ENCODE peak calls at places on chromosome 4, in five cellular contexts. U is HCT116, P is A549, I is GM12878, D is H1. S is an unnamed sample.

GRCh38 chr4:48315728-48316630 is 25.4 kb upstream of the SLAIN2 start:
- DNase-seq in I (no peak), P (peak), U (peak), D (no peak), S (peak)

GRCh38 chr4:73911746-73912145 is 42.6 kb downstream of the CXCL1 start:
- DNase-seq in U (no peak), D (no peak), P (no peak), I (no peak), S (peak)

GRCh38 chr4:69470561-69470960 is 25.1 kb downstream of the UGT2B4 start:
- DNase-seq in P (peak), I (no peak), U (no peak), D (no peak), S (no peak)

GRCh38 chr4:188403272-188403671 is 264.0 kb downstream of the TRIML1 start:
- DNase-seq in I (no peak), U (no peak), D (no peak), P (no peak), S (no peak)

GRCh38 chr4:149910177-149910576 is 94.5 kb upstream of the IQCM start:
- DNase-seq in D (no peak), I (no peak), P (no peak), U (no peak), S (no peak)

GRCh38 chr4:22372958-22373357 is 142.9 kb downstream of the ADGRA3 start:
- DNase-seq in D (no peak), P (no peak), U (no peak), I (no peak), S (no peak)

GRCh38 chr4:1178300-1179088 is 6.1 kb upstream of the SPON2 start:
- DNase-seq in D (no peak), P (no peak), U (no peak), I (no peak), S (no peak)

GRCh38 chr4:118224239-118224829 is 128.5 kb downstream of the PRSS12 start:
- DNase-seq in P (peak), D (no peak), U (peak), I (no peak), S (peak)

GRCh38 chr4:83329521-83330105 is 5.0 kb downstream of the HPSE start:
- DNase-seq in D (no peak), P (no peak), U (no peak), I (no peak), S (peak)

GRCh38 chr4:13612569-13612968 is 15.0 kb downstream of the BOD1L1 start:
- DNase-seq in I (no peak), D (no peak), U (no peak), P (no peak), S (no peak)

GRCh38 chr4:108426493-108426892 is 193.9 kb upstream of the RPL34 start:
- DNase-seq in U (no peak), D (no peak), I (no peak), P (no peak), S (no peak)

GRCh38 chr4:129342820-129343219 is 246.9 kb downstream of the C4orf33 start:
- DNase-seq in I (no peak), P (no peak), U (no peak), D (no peak), S (peak)

GRCh38 chr4:23763559-23763958 is 126.3 kb downstream of the PPARGC1A start:
- DNase-seq in I (no peak), U (no peak), P (no peak), D (no peak), S (no peak)

GRCh38 chr4:183017962-183018361 is 81.1 kb upstream of the WWC2 start:
- DNase-seq in P (no peak), U (no peak), I (no peak), D (no peak), S (no peak)

DNA sequence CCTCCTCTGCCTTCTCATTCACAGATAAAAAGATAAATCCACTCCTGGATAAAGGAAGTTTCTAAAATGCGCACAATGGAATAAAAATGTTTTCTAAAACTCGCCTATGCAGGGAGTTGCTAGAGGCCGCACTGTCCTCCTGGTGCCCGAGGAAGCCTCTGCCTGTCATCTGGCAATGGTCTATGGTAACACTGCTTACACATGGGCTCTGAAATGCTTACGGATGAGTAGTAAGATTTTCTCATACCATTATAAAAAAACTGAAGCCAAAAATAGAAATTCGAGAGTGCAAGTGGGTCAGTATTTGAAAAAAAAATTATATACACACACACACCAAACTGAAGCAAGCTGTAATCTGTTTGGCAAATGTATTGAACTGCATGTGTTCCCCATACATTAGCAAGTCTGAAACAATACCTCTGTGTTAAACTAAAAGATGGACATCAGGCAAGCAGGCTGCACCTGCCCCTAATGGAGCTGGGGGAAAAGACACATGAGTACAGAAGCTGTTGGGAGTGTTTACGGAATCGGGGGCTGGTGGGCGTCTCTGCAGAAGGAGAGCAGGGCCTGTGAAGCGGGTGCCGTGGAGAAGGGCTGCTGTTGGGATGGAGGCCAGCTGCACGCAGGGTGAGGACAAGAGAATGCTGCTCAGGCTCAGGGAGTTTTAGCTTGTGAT is 103.3 kb upstream of the FAT1 start:
- DNase-seq in I (no peak), P (no peak), D (no peak), U (no peak), S (no peak)
- TF ChIP-seq MAX in I (no peak), P (no peak), D (no peak), U (no peak), S (no peak)

GRCh38 chr4:119725688-119726330 is 97.2 kb upstream of the PDE5A start:
- DNase-seq in I (no peak), D (peak), P (no peak), U (no peak), S (no peak)

GRCh38 chr4:119728692-119729593 is 100.3 kb upstream of the PDE5A start:
- DNase-seq in P (no peak), U (no peak), I (no peak), D (no peak), S (no peak)

GRCh38 chr4:119728185-119728584 is 99.6 kb upstream of the PDE5A start:
- DNase-seq in I (no peak), D (no peak), U (no peak), P (no peak), S (no peak)

GRCh38 chr4:119725011-119725410 is 96.4 kb upstream of the PDE5A start:
- DNase-seq in U (no peak), I (no peak), P (no peak), D (no peak), S (no peak)

DNA sequence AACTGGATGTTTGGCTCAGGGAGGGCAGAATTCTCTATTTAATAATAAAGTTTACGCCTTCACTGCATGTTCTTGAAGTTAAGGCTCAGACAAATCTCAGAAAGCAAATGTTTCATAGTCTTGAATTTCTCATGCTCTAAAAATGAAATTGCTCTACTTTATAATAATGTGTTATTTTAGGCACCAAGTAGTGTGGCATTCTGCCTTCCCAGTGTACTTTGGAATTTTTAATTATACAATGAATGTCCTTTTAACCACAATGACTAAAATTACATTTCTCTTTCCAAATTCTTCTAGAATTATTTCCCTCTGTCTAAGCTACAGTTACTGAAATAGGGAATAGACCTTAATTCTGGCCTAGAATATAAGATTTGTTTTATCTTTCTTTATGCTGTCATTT is 97.9 kb upstream of the PDE5A start:
- DNase-seq in D (no peak), U (no peak), P (no peak), I (no peak), S (no peak)
- H3K27ac ChIP-seq in D (no peak), U (no peak), P (no peak), I (no peak), S (no peak)

GRCh38 chr4:146255463-146255862 is 41.1 kb downstream of the REELD1 start:
- DNase-seq in D (no peak), P (no peak), U (no peak), I (no peak), S (no peak)
- TF ChIP-seq MAX in D (no peak), P (no peak), U (no peak), I (no peak), S (no peak)

GRCh38 chr4:86847576-86847975 is 1.6 kb downstream of the SLC10A6 start:
- DNase-seq in D (no peak), P (no peak), U (no peak), I (no peak), S (no peak)

GRCh38 chr4:86848732-86849617 is at the start of gene SLC10A6:
- DNase-seq in I (no peak), P (no peak), U (no peak), D (no peak), S (peak)

GRCh38 chr4:86845593-86845992 is 3.6 kb downstream of the SLC10A6 start:
- DNase-seq in D (no peak), I (no peak), P (no peak), U (no peak), S (peak)

GRCh38 chr4:86846921-86847320 is 2.3 kb downstream of the SLC10A6 start:
- DNase-seq in I (no peak), U (no peak), D (no peak), P (no peak), S (peak)

DNA sequence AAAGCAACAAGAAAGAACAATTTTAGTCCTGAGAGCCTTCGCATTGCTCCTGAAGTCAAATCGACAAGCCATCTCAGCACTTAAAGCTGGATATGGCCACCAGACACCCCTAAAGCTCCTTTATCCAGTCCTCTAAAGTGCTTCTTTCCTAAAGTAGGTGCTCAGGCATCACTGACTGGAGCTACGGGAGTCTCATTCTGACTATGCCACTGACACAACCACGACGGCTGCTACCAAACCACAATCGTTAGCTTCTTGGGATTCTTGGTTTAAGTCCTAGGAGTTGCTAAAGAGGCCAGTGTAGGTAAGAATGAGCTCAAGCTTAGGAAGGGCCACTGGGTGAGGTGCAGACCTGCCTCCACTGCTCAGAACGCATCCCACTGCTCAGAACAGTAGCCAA is 1.0 kb downstream of the SLC10A6 start:
- DNase-seq in D (no peak), P (no peak), I (no peak), U (no peak), S (no peak)
- H3K27ac ChIP-seq in D (no peak), P (no peak), I (no peak), U (no peak), S (no peak)

GRCh38 chr4:148854203-148854602 is 412.0 kb upstream of the NR3C2 start:
- DNase-seq in U (no peak), I (no peak), P (no peak), D (no peak), S (no peak)

GRCh38 chr4:148852092-148852699 is 410.0 kb upstream of the NR3C2 start:
- DNase-seq in D (no peak), U (no peak), P (no peak), I (no peak), S (peak)

GRCh38 chr4:148849581-148849980 is 407.4 kb upstream of the NR3C2 start:
- DNase-seq in D (no peak), P (no peak), I (no peak), U (no peak), S (no peak)

GRCh38 chr4:148847544-148847943 is 405.3 kb upstream of the NR3C2 start:
- DNase-seq in D (no peak), I (no peak), P (no peak), U (no peak), S (no peak)

GRCh38 chr4:148850257-148850995 is 408.2 kb upstream of the NR3C2 start:
- DNase-seq in D (no peak), P (no peak), U (no peak), I (no peak), S (no peak)
- TF ChIP-seq MAX in D (no peak), P (no peak), U (no peak), I (no peak), S (no peak)

GRCh38 chr4:104063341-104063740 is 343.6 kb upstream of the TACR3 start:
- DNase-seq in P (no peak), D (no peak), I (no peak), U (no peak), S (no peak)

GRCh38 chr4:104066533-104066932 is 346.7 kb upstream of the TACR3 start:
- DNase-seq in D (no peak), I (no peak), P (no peak), U (no peak), S (no peak)

DNA sequence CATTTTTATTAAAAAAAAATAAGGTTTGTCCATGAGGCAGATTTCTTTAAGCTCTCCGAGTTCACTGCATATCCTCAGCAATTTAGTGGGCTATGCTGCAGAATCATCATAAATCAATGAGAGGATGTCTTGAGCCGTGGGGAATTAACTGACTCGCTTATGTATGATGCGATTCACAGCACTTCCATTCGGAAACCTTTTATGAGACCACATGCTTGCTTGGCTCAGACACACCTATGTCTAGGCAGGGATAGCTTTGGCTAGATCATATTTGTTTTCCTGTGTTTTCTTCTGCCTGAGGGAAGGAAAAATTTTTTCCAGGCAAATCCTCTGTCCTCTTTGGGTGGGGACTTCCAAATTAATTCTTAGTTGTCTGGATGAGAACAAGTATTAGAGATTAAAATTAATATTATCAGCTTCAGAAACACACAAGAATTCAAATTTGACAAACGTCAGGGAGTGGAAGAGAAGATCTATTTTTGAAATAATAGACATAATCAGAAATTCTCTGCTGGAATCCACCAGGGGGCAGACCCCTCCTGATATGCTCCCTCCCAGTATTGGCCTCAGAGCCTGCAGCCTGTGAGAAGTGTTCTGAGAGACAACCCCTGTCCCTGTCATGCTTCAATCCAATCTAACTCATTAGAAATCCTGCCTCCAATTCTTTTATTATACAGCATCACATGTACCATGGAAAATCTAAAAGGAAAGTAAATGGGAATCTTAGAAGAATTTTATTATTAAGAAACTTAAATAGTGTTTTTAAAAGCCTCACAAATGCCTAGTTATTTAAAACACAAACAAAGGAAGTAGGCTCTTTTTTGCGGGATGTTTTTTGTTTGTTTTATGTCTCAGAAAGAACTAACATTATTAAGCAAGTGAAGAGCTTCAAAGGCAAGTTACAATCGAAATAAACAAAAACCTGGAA is 345.1 kb upstream of the TACR3 start:
- DNase-seq in P (peak), I (peak), U (peak), D (peak), S (peak)
- H3K27ac ChIP-seq in P (no peak), I (no peak), U (no peak), D (no peak), S (no peak)

GRCh38 chr4:124486423-124486822 is 226.1 kb downstream of the ANKRD50 start:
- DNase-seq in D (no peak), I (no peak), P (no peak), U (peak), S (no peak)

GRCh38 chr4:124484008-124484407 is 228.5 kb downstream of the ANKRD50 start:
- DNase-seq in D (no peak), P (no peak), I (no peak), U (no peak), S (no peak)

GRCh38 chr4:124484940-124485339 is 227.6 kb downstream of the ANKRD50 start:
- DNase-seq in D (no peak), I (no peak), P (no peak), U (no peak), S (no peak)

GRCh38 chr4:124481123-124481522 is 231.4 kb downstream of the ANKRD50 start:
- DNase-seq in I (no peak), P (no peak), D (no peak), U (no peak), S (no peak)

GRCh38 chr4:124483043-124483906 is 229.3 kb downstream of the ANKRD50 start:
- DNase-seq in P (no peak), D (no peak), I (no peak), U (no peak), S (peak)
- TF ChIP-seq MAX in P (no peak), D (no peak), I (no peak), U (no peak), S (no peak)

DNA sequence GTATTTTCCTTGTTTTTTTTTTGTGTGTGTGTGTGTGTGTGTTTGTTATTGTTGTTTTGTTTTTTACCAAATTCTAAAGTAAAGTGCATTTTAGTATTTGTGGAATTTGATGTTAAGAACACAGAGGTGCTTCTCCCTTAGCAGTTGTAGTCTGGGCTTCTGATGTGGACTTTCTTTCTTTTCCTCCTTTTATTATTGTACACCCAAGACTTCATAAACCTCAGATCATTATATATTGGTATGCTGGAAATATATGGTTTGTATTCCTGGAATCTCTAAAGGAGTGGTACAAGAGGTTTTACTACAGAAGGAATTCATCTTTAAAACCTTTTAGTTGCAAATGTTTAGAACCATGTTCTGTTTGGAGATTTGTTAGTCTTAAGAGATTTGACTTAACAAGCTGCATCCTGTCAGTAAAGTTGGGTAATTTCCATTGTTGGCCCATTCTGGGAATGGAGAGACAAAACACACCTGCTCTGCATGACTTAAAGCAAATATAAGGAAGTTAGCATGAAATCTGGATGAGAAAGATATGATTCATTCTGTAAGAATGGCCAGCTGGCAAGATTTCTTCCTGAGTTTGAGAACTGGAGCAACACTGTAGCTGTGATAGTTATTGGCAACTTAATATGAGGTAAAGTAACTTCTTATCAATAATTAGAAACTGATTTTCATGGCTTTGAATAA is 64.0 kb downstream of the SMAD1 start:
- DNase-seq in U (peak), D (peak), P (peak), I (no peak), S (peak)
- H3K27ac ChIP-seq in U (no peak), D (no peak), P (peak), I (peak), S (peak)

GRCh38 chr4:31088600-31089230 is 368.5 kb downstream of the PCDH7 start:
- DNase-seq in P (no peak), I (no peak), U (peak), D (no peak), S (peak)
- TF ChIP-seq MAX in P (no peak), I (no peak), U (peak), D (no peak), S (no peak)